ENCODE peak calls at places on chromosomes 2 and 18, in four cellular contexts. One of them, this sample, is unnamed.

GRCh38 chr2:181948227-181948626 is 37.4 kb upstream of the PPP1R1C start:
- DNase-seq in nephron progenitor cell: no peak
- DNase-seq in ecto neural progenitor cell: no peak
- DNase-seq in activated T-cell treated with anti-CD3 and anti-CD28 coated beads, Interleukin-2, amount 50 U/mL, for 72 hours: no peak
- DNase-seq in this sample: no peak

GRCh38 chr2:36453652-36454051 is 98.1 kb downstream of the CRIM1 start:
- DNase-seq in nephron progenitor cell: no peak
- DNase-seq in ecto neural progenitor cell: no peak
- DNase-seq in activated T-cell treated with anti-CD3 and anti-CD28 coated beads, Interleukin-2, amount 50 U/mL, for 72 hours: no peak
- DNase-seq in this sample: peak; percentile 50

GRCh38 chr18:73793386-73793785 is 354.2 kb downstream of the FBXO15 start:
- DNase-seq in ecto neural progenitor cell: no peak
- DNase-seq in nephron progenitor cell: no peak
- DNase-seq in activated T-cell treated with anti-CD3 and anti-CD28 coated beads, Interleukin-2, amount 50 U/mL, for 72 hours: no peak
- DNase-seq in this sample: peak; percentile 64

GRCh38 chr2:216710531-216711282 is 15.4 kb upstream of the IGFBP5 start:
- DNase-seq in activated T-cell treated with anti-CD3 and anti-CD28 coated beads, Interleukin-2, amount 50 U/mL, for 72 hours: no peak
- DNase-seq in nephron progenitor cell: no peak
- DNase-seq in ecto neural progenitor cell: no peak
- DNase-seq in this sample: peak; percentile 84

GRCh38 chr2:120783371-120783791 is 47.7 kb downstream of the GLI2 start:
- DNase-seq in activated T-cell treated with anti-CD3 and anti-CD28 coated beads, Interleukin-2, amount 50 U/mL, for 72 hours: no peak
- DNase-seq in ecto neural progenitor cell: no peak
- DNase-seq in nephron progenitor cell: no peak
- DNase-seq in this sample: peak; percentile 83

GRCh38 chr18:55402731-55403405 is 185.1 kb downstream of the TCF4 start:
- DNase-seq in ecto neural progenitor cell: no peak
- DNase-seq in nephron progenitor cell: no peak
- DNase-seq in activated T-cell treated with anti-CD3 and anti-CD28 coated beads, Interleukin-2, amount 50 U/mL, for 72 hours: no peak
- DNase-seq in this sample: peak; percentile 42

GRCh38 chr2:30234180-30234971 is 3.0 kb downstream of the LBH start:
- DNase-seq in nephron progenitor cell: no peak
- DNase-seq in ecto neural progenitor cell: peak; percentile 66
- DNase-seq in activated T-cell treated with anti-CD3 and anti-CD28 coated beads, Interleukin-2, amount 50 U/mL, for 72 hours: peak; percentile 64
- DNase-seq in this sample: peak; percentile 76

GRCh38 chr2:10140841-10141610 is 18.5 kb downstream of the RRM2 start:
- DNase-seq in activated T-cell treated with anti-CD3 and anti-CD28 coated beads, Interleukin-2, amount 50 U/mL, for 72 hours: no peak
- DNase-seq in nephron progenitor cell: no peak
- DNase-seq in ecto neural progenitor cell: no peak
- DNase-seq in this sample: no peak

GRCh38 chr18:55589625-55590291 is 1.8 kb upstream of the TCF4 start:
- DNase-seq in nephron progenitor cell: peak; percentile 96
- DNase-seq in activated T-cell treated with anti-CD3 and anti-CD28 coated beads, Interleukin-2, amount 50 U/mL, for 72 hours: peak; percentile 86
- DNase-seq in ecto neural progenitor cell: peak; percentile 95
- DNase-seq in this sample: peak; percentile 96

GRCh38 chr2:170396799-170397459 is 219.0 kb downstream of the MYO3B start:
- DNase-seq in nephron progenitor cell: no peak
- DNase-seq in activated T-cell treated with anti-CD3 and anti-CD28 coated beads, Interleukin-2, amount 50 U/mL, for 72 hours: no peak
- DNase-seq in ecto neural progenitor cell: no peak
- DNase-seq in this sample: peak; percentile 37

GRCh38 chr2:53744395-53745065 is 23.1 kb upstream of the CHAC2 start:
- DNase-seq in nephron progenitor cell: no peak
- DNase-seq in ecto neural progenitor cell: no peak
- DNase-seq in activated T-cell treated with anti-CD3 and anti-CD28 coated beads, Interleukin-2, amount 50 U/mL, for 72 hours: no peak
- DNase-seq in this sample: no peak

GRCh38 chr2:240368746-240369724 is 66.4 kb upstream of the GPC1 start:
- DNase-seq in nephron progenitor cell: peak; percentile 17
- DNase-seq in ecto neural progenitor cell: no peak
- DNase-seq in activated T-cell treated with anti-CD3 and anti-CD28 coated beads, Interleukin-2, amount 50 U/mL, for 72 hours: no peak
- DNase-seq in this sample: no peak

GRCh38 chr2:170498559-170498958 is 216.6 kb upstream of the SP5 start:
- DNase-seq in nephron progenitor cell: no peak
- DNase-seq in activated T-cell treated with anti-CD3 and anti-CD28 coated beads, Interleukin-2, amount 50 U/mL, for 72 hours: no peak
- DNase-seq in ecto neural progenitor cell: no peak
- DNase-seq in this sample: no peak

GRCh38 chr2:176002684-176003225 is 688 bp upstream of the LNPK start:
- DNase-seq in activated T-cell treated with anti-CD3 and anti-CD28 coated beads, Interleukin-2, amount 50 U/mL, for 72 hours: peak; percentile 7
- DNase-seq in nephron progenitor cell: no peak
- DNase-seq in ecto neural progenitor cell: no peak
- DNase-seq in this sample: no peak

GRCh38 chr2:203650860-203651613 is 55.4 kb upstream of the CD28 start:
- DNase-seq in ecto neural progenitor cell: no peak
- DNase-seq in activated T-cell treated with anti-CD3 and anti-CD28 coated beads, Interleukin-2, amount 50 U/mL, for 72 hours: no peak
- DNase-seq in nephron progenitor cell: no peak
- DNase-seq in this sample: peak; percentile 71

GRCh38 chr2:31176742-31177141 is 38.5 kb upstream of the GALNT14 start:
- DNase-seq in ecto neural progenitor cell: no peak
- DNase-seq in activated T-cell treated with anti-CD3 and anti-CD28 coated beads, Interleukin-2, amount 50 U/mL, for 72 hours: no peak
- DNase-seq in nephron progenitor cell: no peak
- DNase-seq in this sample: no peak

GRCh38 chr18:11398625-11399024 is 210.8 kb upstream of the SLC35G4 start:
- DNase-seq in ecto neural progenitor cell: no peak
- DNase-seq in nephron progenitor cell: no peak
- DNase-seq in activated T-cell treated with anti-CD3 and anti-CD28 coated beads, Interleukin-2, amount 50 U/mL, for 72 hours: no peak
- DNase-seq in this sample: peak; percentile 9

GRCh38 chr2:221241072-221241471 is 331.0 kb downstream of the EPHA4 start:
- DNase-seq in nephron progenitor cell: no peak
- DNase-seq in activated T-cell treated with anti-CD3 and anti-CD28 coated beads, Interleukin-2, amount 50 U/mL, for 72 hours: no peak
- DNase-seq in ecto neural progenitor cell: no peak
- DNase-seq in this sample: no peak

GRCh38 chr18:59907172-59907571 is 7.4 kb downstream of the PMAIP1 start:
- DNase-seq in activated T-cell treated with anti-CD3 and anti-CD28 coated beads, Interleukin-2, amount 50 U/mL, for 72 hours: no peak
- DNase-seq in nephron progenitor cell: no peak
- DNase-seq in ecto neural progenitor cell: no peak
- DNase-seq in this sample: peak; percentile 60

GRCh38 chr18:10015288-10015701 is 101.5 kb downstream of the VAPA start:
- DNase-seq in nephron progenitor cell: no peak
- DNase-seq in activated T-cell treated with anti-CD3 and anti-CD28 coated beads, Interleukin-2, amount 50 U/mL, for 72 hours: no peak
- DNase-seq in ecto neural progenitor cell: no peak
- DNase-seq in this sample: peak; percentile 77

GRCh38 chr2:6140509-6140908 is 448.3 kb downstream of the SOX11 start:
- DNase-seq in nephron progenitor cell: no peak
- DNase-seq in activated T-cell treated with anti-CD3 and anti-CD28 coated beads, Interleukin-2, amount 50 U/mL, for 72 hours: no peak
- DNase-seq in ecto neural progenitor cell: no peak
- DNase-seq in this sample: no peak

GRCh38 chr2:219002395-219003266 is 9.4 kb upstream of the CRYBA2 start:
- DNase-seq in ecto neural progenitor cell: peak; percentile 88
- DNase-seq in nephron progenitor cell: peak; percentile 82
- DNase-seq in activated T-cell treated with anti-CD3 and anti-CD28 coated beads, Interleukin-2, amount 50 U/mL, for 72 hours: peak; percentile 68
- DNase-seq in this sample: no peak

GRCh38 chr2:119838179-119838578 is 78.5 kb downstream of the PTPN4 start:
- DNase-seq in ecto neural progenitor cell: no peak
- DNase-seq in activated T-cell treated with anti-CD3 and anti-CD28 coated beads, Interleukin-2, amount 50 U/mL, for 72 hours: no peak
- DNase-seq in nephron progenitor cell: no peak
- DNase-seq in this sample: no peak

GRCh38 chr2:84132371-84132770 is 326.7 kb downstream of the SUCLG1 start:
- DNase-seq in ecto neural progenitor cell: no peak
- DNase-seq in activated T-cell treated with anti-CD3 and anti-CD28 coated beads, Interleukin-2, amount 50 U/mL, for 72 hours: no peak
- DNase-seq in nephron progenitor cell: no peak
- DNase-seq in this sample: no peak

GRCh38 chr2:54942373-54942772 is 107.9 kb downstream of the RTN4 start:
- DNase-seq in activated T-cell treated with anti-CD3 and anti-CD28 coated beads, Interleukin-2, amount 50 U/mL, for 72 hours: peak; percentile 13
- DNase-seq in ecto neural progenitor cell: no peak
- DNase-seq in nephron progenitor cell: no peak
- DNase-seq in this sample: no peak

GRCh38 chr2:12284487-12284886 is 432.2 kb upstream of the TRIB2 start:
- DNase-seq in activated T-cell treated with anti-CD3 and anti-CD28 coated beads, Interleukin-2, amount 50 U/mL, for 72 hours: no peak
- DNase-seq in nephron progenitor cell: no peak
- DNase-seq in ecto neural progenitor cell: no peak
- DNase-seq in this sample: peak; percentile 57

GRCh38 chr2:143420313-143420712 is 291.1 kb downstream of the ARHGAP15 start:
- DNase-seq in activated T-cell treated with anti-CD3 and anti-CD28 coated beads, Interleukin-2, amount 50 U/mL, for 72 hours: no peak
- DNase-seq in ecto neural progenitor cell: no peak
- DNase-seq in nephron progenitor cell: no peak
- DNase-seq in this sample: no peak

GRCh38 chr2:171260471-171261424 is 100.1 kb upstream of the TLK1 start:
- DNase-seq in ecto neural progenitor cell: no peak
- DNase-seq in activated T-cell treated with anti-CD3 and anti-CD28 coated beads, Interleukin-2, amount 50 U/mL, for 72 hours: peak; percentile 31
- DNase-seq in nephron progenitor cell: no peak
- DNase-seq in this sample: no peak

GRCh38 chr2:71606244-71606643 is 152.9 kb downstream of the DYSF start:
- DNase-seq in activated T-cell treated with anti-CD3 and anti-CD28 coated beads, Interleukin-2, amount 50 U/mL, for 72 hours: no peak
- DNase-seq in nephron progenitor cell: no peak
- DNase-seq in ecto neural progenitor cell: no peak
- DNase-seq in this sample: no peak

This sample was measured in mesenchymal stem cell.